ENCODE peak calls at places on chromosomes 6 and 20, in six cellular contexts. D, R, Z, U, O and V are unnamed samples. For H3K9me3, the result is how much of the 10 kb centered on the place peaks cover.

GRCh38 chr6:105135056-105135455 is 44.8 kb downstream of the POPDC3 start:
- DNase-seq in D (peak), R (peak), Z (no peak), U (no peak), O (no peak), V (no peak)

GRCh38 chr6:166318649-166319600 is 10.7 kb upstream of the PRR18 start:
- DNase-seq in D (no peak), R (no peak), Z (no peak), U (no peak), O (no peak), V (no peak)

GRCh38 chr6:167394330-167394729 is 69.4 kb downstream of the TTLL2 start:
- DNase-seq in D (no peak), R (no peak), Z (no peak), U (no peak), O (no peak), V (no peak)

GRCh38 chr6:112251170-112251945 is 3.0 kb downstream of the LAMA4 start:
- DNase-seq in D (no peak), R (no peak), Z (peak), U (peak), O (no peak), V (peak)

GRCh38 chr6:84445074-84445473 is 217.6 kb upstream of the CEP162 start:
- DNase-seq in D (no peak), R (no peak), Z (no peak), U (no peak), O (no peak), V (no peak)

GRCh38 chr20:50027611-50028105 is 44.9 kb downstream of the SNAI1 start:
- DNase-seq in D (no peak), R (peak), Z (peak), U (peak), O (peak), V (peak)

GRCh38 chr20:50712771-50713676 is 18.4 kb upstream of the PARD6B start:
- DNase-seq in D (no peak), R (no peak), Z (no peak), U (no peak), O (no peak), V (no peak)

GRCh38 chr6:130466744-130467052 is 100.9 kb downstream of the TMEM200A start:
- DNase-seq in D (no peak), R (no peak), Z (no peak), U (no peak), O (no peak), V (no peak)

GRCh38 chr6:85450578-85450884 is 648 bp downstream of the NT5E start:
- DNase-seq in D (no peak), R (no peak), Z (no peak), U (no peak), O (no peak), V (no peak)

GRCh38 chr6:148760568-148761531 is 14.0 kb downstream of the UST start:
- DNase-seq in D (peak), R (no peak), Z (peak), U (peak), O (no peak), V (peak)

GRCh38 chr6:46324706-46325105 is 153.9 kb upstream of the ENPP5 start:
- DNase-seq in D (no peak), R (no peak), Z (no peak), U (no peak), O (no peak), V (no peak)

GRCh38 chr6:158043586-158044524 is 62.2 kb downstream of the SYNJ2 start:
- DNase-seq in D (peak), R (no peak), Z (no peak), U (peak), O (peak), V (peak)

GRCh38 chr6:106574729-106575458 is 54.4 kb downstream of the RTN4IP1 start:
- DNase-seq in D (no peak), R (no peak), Z (no peak), U (no peak), O (no peak), V (no peak)

GRCh38 chr6:36068012-36068392 is 40.4 kb downstream of the MAPK14 start:
- DNase-seq in D (no peak), R (no peak), Z (no peak), U (no peak), O (no peak), V (no peak)

GRCh38 chr6:36067374-36068011 is 39.9 kb downstream of the MAPK14 start:
- DNase-seq in D (peak), R (no peak), Z (no peak), U (no peak), O (no peak), V (no peak)

GRCh38 chr6:36070252-36070651 is 42.6 kb downstream of the MAPK14 start:
- DNase-seq in D (no peak), R (no peak), Z (no peak), U (no peak), O (no peak), V (no peak)

GRCh38 chr6:36069573-36069972 is 42.0 kb downstream of the MAPK14 start:
- DNase-seq in D (peak), R (no peak), Z (no peak), U (no peak), O (no peak), V (no peak)

DNA sequence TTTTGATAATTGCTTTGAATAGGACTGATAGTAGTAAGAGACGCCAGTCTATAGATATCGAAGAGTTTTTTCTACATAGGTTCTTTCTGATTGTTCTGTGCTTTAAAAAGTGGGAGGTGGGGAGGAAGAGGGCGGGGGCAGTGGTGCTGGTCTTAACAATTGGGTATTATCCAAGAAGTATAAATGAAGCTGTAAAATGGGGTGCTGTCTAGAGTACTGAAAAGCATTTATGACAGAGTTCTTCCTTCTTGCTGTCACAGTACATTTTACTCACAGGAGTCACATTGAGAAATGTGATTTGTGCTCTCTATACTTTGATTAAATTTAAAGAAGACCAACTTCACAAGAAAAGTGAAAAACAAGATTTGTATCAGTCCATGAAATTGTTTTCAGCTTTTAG is 41.0 kb downstream of the MAPK14 start:
- DNase-seq in D (no peak), R (no peak), Z (no peak), U (no peak), O (no peak), V (no peak)
- H3K4me3 ChIP-seq in D (no peak), R (no peak), Z (no peak), U (no peak), O (no peak), V (no peak)

GRCh38 chr6:4185419-4185818 is 50.0 kb upstream of the ECI2 start:
- DNase-seq in D (no peak), R (no peak), Z (no peak), U (no peak), O (no peak), V (no peak)
- H3K9me3 ChIP-seq in D (under half), R (under half), Z (under half), U (under half), O (under half), V (under half)

GRCh38 chr20:58228484-58229197 is at the start of gene ANKRD60:
- DNase-seq in D (peak), R (peak), Z (peak), U (no peak), O (no peak), V (no peak)
- H3K4me3 ChIP-seq in D (peak), R (peak), Z (no peak), U (peak), O (no peak), V (peak)

GRCh38 chr6:137490961-137491360 is 3.2 kb downstream of the OLIG3 start:
- DNase-seq in D (no peak), R (no peak), Z (no peak), U (no peak), O (no peak), V (no peak)

GRCh38 chr6:137488736-137489409 is 5.3 kb downstream of the OLIG3 start:
- DNase-seq in D (no peak), R (no peak), Z (no peak), U (no peak), O (no peak), V (no peak)

GRCh38 chr6:137487947-137488735 is 6.1 kb downstream of the OLIG3 start:
- DNase-seq in D (no peak), R (no peak), Z (no peak), U (no peak), O (no peak), V (no peak)

GRCh38 chr6:137490506-137490905 is 3.7 kb downstream of the OLIG3 start:
- DNase-seq in D (no peak), R (no peak), Z (no peak), U (no peak), O (no peak), V (no peak)

GRCh38 chr6:137489410-137490371 is 4.5 kb downstream of the OLIG3 start:
- DNase-seq in D (no peak), R (no peak), Z (no peak), U (no peak), O (no peak), V (no peak)
- H3K9me3 ChIP-seq in D (under half), R (under half), Z (under half), U (under half), O (under half), V (under half)